ENCODE peak calls at places on chromosomes 13 and 19, in nine cellular contexts. P is NB4, N is cardiac muscle cell, J is GM04503, C is brain microvascular endothelial cell, Y is GM04504, G is caudate nucleus, R is mucosa of gallbladder, V is NCI-H69. S is an unnamed sample.

GRCh38 chr19:37172368-37173366 is at the start of gene ZNF585A:
- DNase-seq in P (peak; percentile 93), N (peak; percentile 96), J (peak; percentile 85), C (peak; percentile 97), Y (peak; percentile 93), G (peak; percentile 87), R (peak; percentile 96), V (peak; percentile 98), S (peak; percentile 90)

GRCh38 chr19:3099347-3100145 is 5.4 kb downstream of the GNA11 start:
- DNase-seq in P (no peak), N (no peak), J (no peak), C (no peak), Y (no peak), G (no peak), R (no peak), V (no peak), S (no peak)

GRCh38 chr13:89726690-89727435 is 1620.6 kb upstream of the MIR17HG start:
- DNase-seq in P (no peak), N (no peak), J (no peak), C (peak; percentile 0), Y (no peak), G (no peak), R (no peak), V (peak; percentile 30), S (no peak)

GRCh38 chr19:12379732-12380443 is 14.4 kb upstream of the ZNF442 start:
- DNase-seq in P (no peak), N (no peak), J (no peak), C (no peak), Y (no peak), G (no peak), R (no peak), V (no peak), S (no peak)

GRCh38 chr13:113835461-113836274 is 28.2 kb downstream of the GAS6 start:
- DNase-seq in P (peak; percentile 58), N (no peak), J (peak; percentile 54), C (no peak), Y (peak; percentile 70), G (no peak), R (no peak), V (peak; percentile 73), S (no peak)

GRCh38 chr13:113923376-113924063 is 50.4 kb downstream of the C13orf46 start:
- DNase-seq in P (no peak), N (no peak), J (no peak), C (no peak), Y (no peak), G (no peak), R (no peak), V (no peak), S (no peak)

GRCh38 chr13:44833626-44834025 is 155.6 kb downstream of the NUFIP1 start:
- DNase-seq in P (no peak), N (no peak), J (no peak), C (no peak), Y (no peak), G (no peak), R (no peak), V (no peak), S (no peak)

GRCh38 chr13:112072531-112073244 is 5.7 kb downstream of the SOX1 start:
- DNase-seq in P (no peak), N (peak; percentile 35), J (no peak), C (no peak), Y (no peak), G (no peak), R (no peak), V (peak; percentile 96), S (no peak)

GRCh38 chr19:41887711-41888382 is 4.9 kb downstream of the ARHGEF1 start:
- DNase-seq in P (peak; percentile 28), N (no peak), J (no peak), C (no peak), Y (no peak), G (no peak), R (peak; percentile 60), V (no peak), S (peak; percentile 93)

GRCh38 chr13:114148521-114148855 is 16.1 kb upstream of the RASA3 start:
- DNase-seq in P (peak; percentile 82), N (no peak), J (no peak), C (no peak), Y (no peak), G (no peak), R (peak; percentile 53), V (no peak), S (peak; percentile 84)

GRCh38 chr13:93959796-93960533 is 519.5 kb downstream of the DCT start:
- DNase-seq in P (no peak), N (no peak), J (no peak), C (peak; percentile 22), Y (no peak), G (no peak), R (no peak), V (no peak), S (no peak)

GRCh38 chr19:40136818-40137217 is 46.1 kb upstream of the ZNF780A start:
- DNase-seq in P (no peak), N (no peak), J (no peak), C (no peak), Y (no peak), G (no peak), R (no peak), V (no peak), S (no peak)

GRCh38 chr13:27036236-27036981 is 135.2 kb downstream of the USP12 start:
- DNase-seq in P (no peak), N (no peak), J (no peak), C (no peak), Y (no peak), G (no peak), R (no peak), V (no peak), S (no peak)

GRCh38 chr19:423691-424466 is 14.9 kb upstream of the C2CD4C start:
- DNase-seq in P (no peak), N (no peak), J (no peak), C (no peak), Y (no peak), G (no peak), R (no peak), V (no peak), S (no peak)

GRCh38 chr13:99316657-99317244 is 9.6 kb upstream of the GPR183 start:
- DNase-seq in P (no peak), N (no peak), J (no peak), C (no peak), Y (no peak), G (no peak), R (no peak), V (peak; percentile 35), S (no peak)

GRCh38 chr13:30431269-30431950 is 9.1 kb downstream of the UBE2L5 start:
- DNase-seq in P (no peak), N (no peak), J (no peak), C (no peak), Y (no peak), G (no peak), R (no peak), V (peak; percentile 70), S (no peak)

GRCh38 chr19:8320564-8321066 is 560 bp downstream of the NDUFA7 start:
- DNase-seq in P (peak; percentile 73), N (peak; percentile 15), J (no peak), C (no peak), Y (no peak), G (no peak), R (no peak), V (peak; percentile 46), S (no peak)

GRCh38 chr19:2199861-2200623 is 36.1 kb downstream of the PLEKHJ1 start:
- DNase-seq in P (no peak), N (no peak), J (no peak), C (no peak), Y (no peak), G (no peak), R (no peak), V (no peak), S (no peak)

S was measured in activated gamma-delta T cell treated with Interleukin-2 at 50 U/mL for 16 hours.